ENCODE peak calls at places on chromosomes 11 and 22, in four cellular contexts. F is EH, U is neural crest cell, W is ureter. N is an unnamed sample.

GRCh38 chr22:47205081-47205491 is 442.6 kb downstream of the TBC1D22A start:
- DNase-seq in F (no peak), W (no peak), U (no peak), N (no peak)

GRCh38 chr11:117932426-117932825 is 3.2 kb upstream of the TMPRSS13 start:
- DNase-seq in W (no peak), U (no peak), F (no peak), N (no peak)

GRCh38 chr11:90747057-90747456 is 524.2 kb upstream of the CHORDC1 start:
- DNase-seq in U (no peak), W (no peak), F (no peak), N (no peak)

GRCh38 chr22:25903294-25903693 is 161.3 kb downstream of the MYO18B start:
- DNase-seq in W (no peak), F (no peak), U (peak), N (no peak)

GRCh38 chr22:43289976-43290663 is 53.1 kb downstream of the SCUBE1 start:
- DNase-seq in W (no peak), F (peak), U (no peak), N (peak)

GRCh38 chr11:11843233-11843632 is 1.5 kb downstream of the USP47 start:
- DNase-seq in F (peak), U (no peak), W (no peak), N (peak)

GRCh38 chr11:102912482-102912830 is 37.7 kb upstream of the MMP12 start:
- DNase-seq in W (no peak), U (no peak), F (peak), N (no peak)

GRCh38 chr11:100691886-100692285 is 4.8 kb downstream of the ARHGAP42 start:
- DNase-seq in F (no peak), U (no peak), W (no peak), N (no peak)

GRCh38 chr11:20672575-20672974 is 3.2 kb downstream of the NELL1 start:
- DNase-seq in U (no peak), W (no peak), F (no peak), N (no peak)

GRCh38 chr11:29075726-29076125 is 941.1 kb downstream of the KCNA4 start:
- DNase-seq in W (no peak), F (no peak), U (no peak), N (no peak)

GRCh38 chr11:5257296-5257695 is 2.7 kb upstream of the HBG2 start:
- DNase-seq in W (no peak), U (no peak), F (no peak), N (no peak)

GRCh38 chr11:11992257-11992690 is 16.2 kb downstream of the DKK3 start:
- DNase-seq in U (no peak), F (peak), W (no peak), N (peak)

GRCh38 chr11:121508449-121508848 is 55.7 kb upstream of the SORL1-AS1 start:
- DNase-seq in F (no peak), U (peak), W (no peak), N (no peak)

GRCh38 chr11:12414641-12415040 is 37.3 kb downstream of the PARVA start:
- DNase-seq in F (no peak), W (no peak), U (no peak), N (no peak)